ENCODE peak calls at places on chromosomes 7 and 10, in nine cellular contexts. H, L, M, N, B, C, R, F and G are unnamed samples.

GRCh38 chr10:44989621-44990301 is 11.0 kb upstream of the ZNF22 start:
- DNase-seq in H (no peak), B (no peak), F (no peak), R (no peak), N (no peak), L (no peak), C (no peak), M (no peak), G (no peak)

GRCh38 chr10:58609525-58610150 is 97.0 kb downstream of the BICC1 start:
- DNase-seq in N (no peak), M (no peak), R (no peak), F (no peak), H (peak), C (no peak), B (no peak), L (no peak), G (no peak)

GRCh38 chr10:84537447-84537931 is 209.1 kb downstream of the CCSER2 start:
- DNase-seq in R (peak), B (peak), N (no peak), L (peak), C (no peak), F (peak), H (peak), M (no peak), G (no peak)

GRCh38 chr10:680745-681144 is 8.7 kb downstream of the DIP2C start:
- DNase-seq in N (no peak), C (no peak), L (no peak), M (no peak), F (no peak), H (no peak), B (no peak), R (no peak), G (no peak)

GRCh38 chr10:88385601-88386203 is 197.4 kb downstream of the RNLS start:
- DNase-seq in H (no peak), R (no peak), L (no peak), M (peak), N (peak), F (peak), C (no peak), B (peak), G (no peak)

GRCh38 chr10:133379801-133380666 is 972 bp downstream of the PAOX start:
- DNase-seq in C (no peak), M (no peak), F (peak), R (no peak), H (no peak), L (no peak), N (no peak), B (no peak), G (no peak)

GRCh38 chr7:137625197-137625596 is 221.6 kb downstream of the DGKI start:
- DNase-seq in H (no peak), M (no peak), L (no peak), B (no peak), F (no peak), C (no peak), R (no peak), N (no peak), G (no peak)

GRCh38 chr7:102234801-102235550 is 51.7 kb upstream of the SH2B2 start:
- DNase-seq in B (no peak), H (no peak), M (no peak), R (no peak), N (no peak), F (no peak), C (no peak), L (no peak), G (no peak)

GRCh38 chr10:78529262-78529661 is 495.6 kb downstream of the RPS24 start:
- DNase-seq in N (no peak), L (no peak), B (no peak), H (no peak), R (no peak), C (no peak), M (no peak), F (no peak), G (no peak)

GRCh38 chr7:54581511-54581910 is 39.3 kb downstream of the VSTM2A start:
- DNase-seq in H (no peak), R (no peak), B (no peak), C (no peak), N (no peak), F (no peak), L (peak), M (no peak), G (no peak)

GRCh38 chr7:133207687-133208086 is 45.2 kb upstream of the EXOC4 start:
- DNase-seq in N (no peak), F (no peak), C (no peak), H (no peak), M (no peak), L (peak), R (peak), B (no peak), G (no peak)

GRCh38 chr10:58322072-58322834 is 12.6 kb upstream of the UBE2D1 start:
- DNase-seq in B (no peak), R (no peak), M (no peak), C (no peak), F (no peak), H (no peak), L (no peak), N (no peak), G (no peak)

GRCh38 chr7:24981544-24981951 is 1.6 kb upstream of the OSBPL3 start:
- DNase-seq in N (peak), R (peak), H (no peak), F (peak), B (peak), M (peak), C (peak), L (peak), G (no peak)

GRCh38 chr7:101947899-101948298 is 130.5 kb downstream of the CUX1 start:
- DNase-seq in C (no peak), N (no peak), L (peak), H (no peak), R (no peak), F (no peak), M (no peak), B (no peak), G (no peak)

GRCh38 chr10:99429521-99430095 is 816 bp downstream of the GOT1 start:
- DNase-seq in M (no peak), H (no peak), C (no peak), B (no peak), N (no peak), F (no peak), L (no peak), R (no peak), G (no peak)

GRCh38 chr7:78301361-78301760 is 502.8 kb downstream of the PHTF2 start:
- DNase-seq in B (no peak), C (no peak), L (no peak), N (no peak), M (no peak), F (no peak), H (no peak), R (no peak), G (no peak)

GRCh38 chr7:22578048-22578770 is 78.2 kb upstream of the STEAP1B start:
- DNase-seq in F (no peak), H (no peak), B (no peak), N (no peak), L (peak), C (no peak), M (no peak), R (peak), G (no peak)

GRCh38 chr10:95440756-95441546 is 120.2 kb downstream of the SORBS1 start:
- DNase-seq in N (no peak), L (no peak), C (no peak), F (no peak), H (no peak), R (no peak), M (no peak), B (no peak), G (no peak)

GRCh38 chr10:90930070-90930837 is 9.4 kb upstream of the ANKRD1 start:
- DNase-seq in M (no peak), L (peak), H (peak), F (peak), N (no peak), R (peak), C (no peak), B (no peak), G (no peak)

GRCh38 chr7:29606287-29606721 is 42.7 kb downstream of the PRR15 start:
- DNase-seq in H (no peak), R (peak), F (no peak), B (no peak), L (peak), M (no peak), N (no peak), C (no peak), G (no peak)

GRCh38 chr10:71598673-71599072 is 120.9 kb downstream of the C10orf105 start:
- DNase-seq in B (no peak), L (no peak), N (no peak), H (no peak), C (no peak), F (no peak), R (peak), M (no peak), G (no peak)

GRCh38 chr7:141651417-141651816 is 50.5 kb downstream of the DENND11 start:
- DNase-seq in B (no peak), R (no peak), M (no peak), N (no peak), L (no peak), H (no peak), F (no peak), C (no peak), G (no peak)

GRCh38 chr10:75034714-75035258 is 76.7 kb upstream of the SAMD8 start:
- DNase-seq in L (no peak), C (no peak), H (no peak), N (no peak), R (no peak), B (no peak), F (no peak), M (no peak), G (no peak)

GRCh38 chr7:27586825-27587224 is 75.9 kb downstream of the HIBADH start:
- DNase-seq in H (no peak), N (no peak), B (no peak), F (no peak), C (no peak), L (no peak), R (no peak), M (no peak), G (no peak)

GRCh38 chr7:108263364-108263951 is 133.3 kb upstream of the LAMB4 start:
- DNase-seq in F (no peak), M (no peak), N (no peak), B (no peak), C (no peak), R (no peak), L (no peak), H (no peak), G (no peak)

GRCh38 chr10:129764011-129764900 is 199.8 kb downstream of the EBF3 start:
- DNase-seq in F (no peak), M (no peak), C (no peak), H (no peak), B (no peak), L (no peak), R (no peak), N (no peak), G (no peak)

GRCh38 chr10:17989908-17990767 is 38.4 kb downstream of the SLC39A12 start:
- DNase-seq in R (peak), F (no peak), L (no peak), M (no peak), C (no peak), N (no peak), B (no peak), H (no peak), G (no peak)

GRCh38 chr10:2733278-2733963 is 333.9 kb upstream of the PFKP start:
- DNase-seq in C (no peak), F (no peak), H (no peak), M (no peak), L (no peak), B (no peak), R (no peak), N (no peak), G (no peak)

GRCh38 chr10:8758029-8758428 is 703.5 kb downstream of the GATA3 start:
- DNase-seq in M (no peak), R (no peak), L (no peak), F (no peak), H (no peak), B (no peak), C (no peak), N (no peak), G (no peak)

GRCh38 chr7:70371652-70372051 is 760.3 kb upstream of the GALNT17 start:
- DNase-seq in H (no peak), N (no peak), C (no peak), L (no peak), F (no peak), M (no peak), B (no peak), R (no peak), G (no peak)

GRCh38 chr7:132654150-132654549 is 77.9 kb upstream of the PLXNA4 start:
- DNase-seq in L (peak), F (peak), H (no peak), N (no peak), C (no peak), R (no peak), M (no peak), B (no peak), G (no peak)

GRCh38 chr7:138880881-138881577 is 83.0 kb upstream of the ATP6V0A4 start:
- DNase-seq in N (no peak), R (no peak), B (no peak), L (no peak), M (no peak), C (no peak), H (no peak), F (no peak), G (no peak)

GRCh38 chr10:121947931-121948330 is 20.1 kb upstream of the ATE1 start:
- DNase-seq in M (no peak), F (no peak), H (no peak), B (no peak), C (no peak), R (no peak), N (no peak), L (no peak), G (no peak)

GRCh38 chr10:11687357-11687771 is 54.8 kb upstream of the ECHDC3 start:
- DNase-seq in R (no peak), N (no peak), M (no peak), C (no peak), H (no peak), L (no peak), B (no peak), F (peak), G (no peak)

GRCh38 chr10:101716891-101717659 is 22.1 kb upstream of the FBXW4 start:
- DNase-seq in L (no peak), C (no peak), M (no peak), F (no peak), R (no peak), B (no peak), N (no peak), H (no peak), G (no peak)

GRCh38 chr10:36494386-36494785 is 631.0 kb upstream of the ANKRD30A start:
- DNase-seq in M (no peak), C (no peak), F (no peak), H (no peak), L (peak), B (no peak), R (peak), N (no peak), G (no peak)

GRCh38 chr10:123459371-123460224 is 206.6 kb upstream of the GPR26 start:
- DNase-seq in F (peak), L (no peak), M (no peak), H (no peak), R (no peak), B (no peak), C (no peak), N (no peak), G (no peak)

GRCh38 chr7:149855368-149856305 is 17.5 kb downstream of the ZNF862 start:
- DNase-seq in B (no peak), F (peak), M (no peak), H (no peak), L (peak), R (peak), N (no peak), C (no peak), G (no peak)